ENCODE peak calls at places on chromosome 17, in ten cellular contexts. One of them, this sample, is unnamed.

GRCh38 chr17:75814900-75815373 is 29.3 kb downstream of the UNC13D start:
- DNase-seq in thoracic aorta: no peak
- DNase-seq in EL: peak; percentile 87
- DNase-seq in T-cell: no peak
- DNase-seq in Caco-2: no peak
- DNase-seq in MG63: peak; percentile 79
- DNase-seq in A549: no peak
- DNase-seq in H1: no peak
- DNase-seq in activated CD4-positive, CD25-positive, alpha-beta regulatory T cell: no peak
- DNase-seq in heart left ventricle: no peak
- DNase-seq in this sample: no peak

GRCh38 chr17:50133028-50133768 is 3.2 kb upstream of the SAMD14 start:
- DNase-seq in thoracic aorta: no peak
- DNase-seq in EL: peak; percentile 69
- DNase-seq in T-cell: no peak
- DNase-seq in Caco-2: peak; percentile 80
- DNase-seq in MG63: peak; percentile 60
- DNase-seq in A549: no peak
- DNase-seq in H1: no peak
- DNase-seq in activated CD4-positive, CD25-positive, alpha-beta regulatory T cell: no peak
- DNase-seq in heart left ventricle: peak; percentile 84
- DNase-seq in this sample: no peak

GRCh38 chr17:73090396-73091202 is 1.9 kb downstream of the SLC39A11 start:
- DNase-seq in thoracic aorta: no peak
- DNase-seq in EL: no peak
- DNase-seq in T-cell: no peak
- DNase-seq in Caco-2: no peak
- DNase-seq in MG63: no peak
- DNase-seq in A549: no peak
- DNase-seq in H1: no peak
- DNase-seq in activated CD4-positive, CD25-positive, alpha-beta regulatory T cell: no peak
- DNase-seq in heart left ventricle: no peak
- DNase-seq in this sample: no peak

GRCh38 chr17:73292031-73292531 is 19.7 kb downstream of the CDC42EP4 start:
- DNase-seq in thoracic aorta: peak; percentile 70
- DNase-seq in EL: peak; percentile 89
- DNase-seq in T-cell: no peak
- DNase-seq in Caco-2: no peak
- DNase-seq in MG63: peak; percentile 97
- DNase-seq in A549: no peak
- DNase-seq in H1: no peak
- DNase-seq in activated CD4-positive, CD25-positive, alpha-beta regulatory T cell: no peak
- DNase-seq in heart left ventricle: peak; percentile 92
- DNase-seq in this sample: no peak

GRCh38 chr17:31100840-31101239 is 6.1 kb downstream of the NF1 start:
- DNase-seq in thoracic aorta: no peak
- DNase-seq in EL: no peak
- DNase-seq in T-cell: no peak
- DNase-seq in Caco-2: no peak
- DNase-seq in MG63: no peak
- DNase-seq in A549: no peak
- DNase-seq in H1: no peak
- DNase-seq in activated CD4-positive, CD25-positive, alpha-beta regulatory T cell: no peak
- DNase-seq in heart left ventricle: no peak
- DNase-seq in this sample: no peak

GRCh38 chr17:29389994-29390855 is at the start of gene TAOK1:
- DNase-seq in thoracic aorta: peak; percentile 98
- DNase-seq in EL: peak; percentile 98
- DNase-seq in T-cell: peak; percentile 94
- DNase-seq in Caco-2: peak; percentile 100
- DNase-seq in MG63: peak; percentile 99
- DNase-seq in A549: peak; percentile 95
- DNase-seq in H1: peak; percentile 92
- DNase-seq in activated CD4-positive, CD25-positive, alpha-beta regulatory T cell: peak; percentile 95
- DNase-seq in heart left ventricle: peak; percentile 99
- DNase-seq in this sample: peak; percentile 95

GRCh38 chr17:66584927-66585326 is 250.0 kb upstream of the CACNG5 start:
- DNase-seq in thoracic aorta: no peak
- DNase-seq in EL: no peak
- DNase-seq in T-cell: no peak
- DNase-seq in Caco-2: no peak
- DNase-seq in MG63: no peak
- DNase-seq in A549: no peak
- DNase-seq in H1: no peak
- DNase-seq in activated CD4-positive, CD25-positive, alpha-beta regulatory T cell: no peak
- DNase-seq in heart left ventricle: no peak
- DNase-seq in this sample: no peak

GRCh38 chr17:60141111-60142018 is 8.4 kb upstream of the CA4 start:
- DNase-seq in thoracic aorta: no peak
- DNase-seq in EL: peak; percentile 54
- DNase-seq in T-cell: no peak
- DNase-seq in Caco-2: no peak
- DNase-seq in MG63: no peak
- DNase-seq in A549: no peak
- DNase-seq in H1: no peak
- DNase-seq in activated CD4-positive, CD25-positive, alpha-beta regulatory T cell: no peak
- DNase-seq in heart left ventricle: no peak
- DNase-seq in this sample: no peak

GRCh38 chr17:31241116-31241515 is 55.9 kb downstream of the OMG start:
- DNase-seq in thoracic aorta: no peak
- DNase-seq in EL: no peak
- DNase-seq in T-cell: no peak
- DNase-seq in Caco-2: no peak
- DNase-seq in MG63: no peak
- DNase-seq in A549: no peak
- DNase-seq in H1: no peak
- DNase-seq in activated CD4-positive, CD25-positive, alpha-beta regulatory T cell: no peak
- DNase-seq in heart left ventricle: no peak
- DNase-seq in this sample: no peak

GRCh38 chr17:2222901-2223616 is 80.5 kb downstream of the SMG6 start:
- DNase-seq in thoracic aorta: no peak
- DNase-seq in EL: peak; percentile 73
- DNase-seq in T-cell: peak; percentile 58
- DNase-seq in Caco-2: no peak
- DNase-seq in MG63: no peak
- DNase-seq in A549: no peak
- DNase-seq in H1: no peak
- DNase-seq in activated CD4-positive, CD25-positive, alpha-beta regulatory T cell: no peak
- DNase-seq in heart left ventricle: peak; percentile 82
- DNase-seq in this sample: peak; percentile 82

This sample was measured in central memory CD8-positive, alpha-beta T cell.